ENCODE peak calls at places on chromosome 5, in four cellular contexts. One of them, this sample, is unnamed. For H3K4me1, the result is how much of the 10 kb centered on the place peaks cover.

GRCh38 chr5:138975098-138975847 is 100.1 kb upstream of the LRRTM2 start:
- DNase-seq in lung: peak
- DNase-seq in left ventricle myocardium inferior: peak
- DNase-seq in endothelial cell of umbilical vein: peak
- DNase-seq in this sample: peak

GRCh38 chr5:145825751-145826180 is 9.4 kb downstream of the PRELID2 start:
- DNase-seq in lung: no peak
- DNase-seq in left ventricle myocardium inferior: no peak
- DNase-seq in endothelial cell of umbilical vein: peak
- DNase-seq in this sample: no peak

GRCh38 chr5:175654807-175655206 is 3.1 kb upstream of the HRH2 start:
- DNase-seq in lung: no peak
- DNase-seq in left ventricle myocardium inferior: no peak
- DNase-seq in endothelial cell of umbilical vein: no peak
- DNase-seq in this sample: no peak

GRCh38 chr5:134840811-134841210 is 5.0 kb upstream of the C5orf24 start:
- DNase-seq in lung: no peak
- DNase-seq in left ventricle myocardium inferior: no peak
- DNase-seq in endothelial cell of umbilical vein: no peak
- DNase-seq in this sample: no peak

GRCh38 chr5:149108651-149109280 is 32.5 kb upstream of the ABLIM3 start:
- DNase-seq in lung: no peak
- DNase-seq in left ventricle myocardium inferior: no peak
- DNase-seq in endothelial cell of umbilical vein: no peak
- DNase-seq in this sample: no peak

GRCh38 chr5:59034498-59035186 is 451.8 kb downstream of the RAB3C start:
- DNase-seq in lung: no peak
- DNase-seq in left ventricle myocardium inferior: no peak
- DNase-seq in endothelial cell of umbilical vein: peak
- DNase-seq in this sample: no peak

GRCh38 chr5:10563940-10564837 is at the start of gene ANKRD33B:
- DNase-seq in lung: peak
- DNase-seq in left ventricle myocardium inferior: peak
- DNase-seq in endothelial cell of umbilical vein: peak
- DNase-seq in this sample: peak

GRCh38 chr5:137310051-137310730 is 188.9 kb downstream of the SPOCK1 start:
- DNase-seq in lung: no peak
- DNase-seq in left ventricle myocardium inferior: no peak
- DNase-seq in endothelial cell of umbilical vein: peak
- DNase-seq in this sample: no peak

GRCh38 chr5:146731909-146732659 is 146.5 kb downstream of the PPP2R2B start:
- DNase-seq in lung: no peak
- DNase-seq in left ventricle myocardium inferior: no peak
- DNase-seq in endothelial cell of umbilical vein: peak
- DNase-seq in this sample: no peak

GRCh38 chr5:138180183-138180782 is 1.4 kb downstream of the KIF20A start:
- DNase-seq in lung: no peak
- DNase-seq in left ventricle myocardium inferior: no peak
- DNase-seq in endothelial cell of umbilical vein: peak
- DNase-seq in this sample: no peak

GRCh38 chr5:159341914-159342313 is 11.6 kb upstream of the IL12B start:
- DNase-seq in lung: peak
- DNase-seq in left ventricle myocardium inferior: peak
- DNase-seq in endothelial cell of umbilical vein: no peak
- DNase-seq in this sample: peak

GRCh38 chr5:58207076-58207475 is 252.8 kb downstream of the PLK2 start:
- DNase-seq in lung: no peak
- DNase-seq in left ventricle myocardium inferior: no peak
- DNase-seq in endothelial cell of umbilical vein: no peak
- DNase-seq in this sample: no peak

GRCh38 chr5:148740966-148741742 is 85.3 kb upstream of the ADRB2 start:
- DNase-seq in lung: no peak
- DNase-seq in left ventricle myocardium inferior: no peak
- DNase-seq in endothelial cell of umbilical vein: peak
- DNase-seq in this sample: no peak

GRCh38 chr5:42360061-42360460 is 63.2 kb upstream of the GHR start:
- DNase-seq in lung: no peak
- DNase-seq in left ventricle myocardium inferior: no peak
- DNase-seq in endothelial cell of umbilical vein: peak
- DNase-seq in this sample: no peak

GRCh38 chr5:151678713-151679112 is 8.0 kb downstream of the SPARC start:
- DNase-seq in lung: no peak
- DNase-seq in left ventricle myocardium inferior: no peak
- DNase-seq in endothelial cell of umbilical vein: no peak
- DNase-seq in this sample: no peak
- H3K4me1 ChIP-seq in lung: under half
- H3K4me1 ChIP-seq in left ventricle myocardium inferior: half or more
- H3K4me1 ChIP-seq in endothelial cell of umbilical vein: half or more
- H3K4me1 ChIP-seq in this sample: half or more

DNA sequence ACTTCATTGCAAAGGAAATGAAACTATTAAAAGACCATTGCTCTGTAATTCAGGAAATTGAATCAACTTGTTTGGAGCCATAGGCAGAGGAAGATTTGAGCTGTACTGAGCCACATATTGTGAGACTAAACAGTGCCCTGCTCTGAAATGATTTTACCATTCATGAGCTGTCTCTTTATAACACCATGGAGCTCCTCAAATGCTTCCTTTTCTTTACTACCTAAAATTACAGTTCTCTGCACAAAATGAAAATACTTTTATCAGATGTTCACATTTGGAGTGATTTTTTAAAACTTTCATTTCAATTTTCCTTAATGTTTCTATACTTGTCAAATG is 97.9 kb downstream of the NLN start:
- DNase-seq in lung: no peak
- DNase-seq in left ventricle myocardium inferior: no peak
- DNase-seq in endothelial cell of umbilical vein: peak
- DNase-seq in this sample: no peak
- H3K4me3 ChIP-seq in lung: no peak
- H3K4me3 ChIP-seq in left ventricle myocardium inferior: no peak
- H3K4me3 ChIP-seq in endothelial cell of umbilical vein: no peak
- H3K4me3 ChIP-seq in this sample: no peak

DNA sequence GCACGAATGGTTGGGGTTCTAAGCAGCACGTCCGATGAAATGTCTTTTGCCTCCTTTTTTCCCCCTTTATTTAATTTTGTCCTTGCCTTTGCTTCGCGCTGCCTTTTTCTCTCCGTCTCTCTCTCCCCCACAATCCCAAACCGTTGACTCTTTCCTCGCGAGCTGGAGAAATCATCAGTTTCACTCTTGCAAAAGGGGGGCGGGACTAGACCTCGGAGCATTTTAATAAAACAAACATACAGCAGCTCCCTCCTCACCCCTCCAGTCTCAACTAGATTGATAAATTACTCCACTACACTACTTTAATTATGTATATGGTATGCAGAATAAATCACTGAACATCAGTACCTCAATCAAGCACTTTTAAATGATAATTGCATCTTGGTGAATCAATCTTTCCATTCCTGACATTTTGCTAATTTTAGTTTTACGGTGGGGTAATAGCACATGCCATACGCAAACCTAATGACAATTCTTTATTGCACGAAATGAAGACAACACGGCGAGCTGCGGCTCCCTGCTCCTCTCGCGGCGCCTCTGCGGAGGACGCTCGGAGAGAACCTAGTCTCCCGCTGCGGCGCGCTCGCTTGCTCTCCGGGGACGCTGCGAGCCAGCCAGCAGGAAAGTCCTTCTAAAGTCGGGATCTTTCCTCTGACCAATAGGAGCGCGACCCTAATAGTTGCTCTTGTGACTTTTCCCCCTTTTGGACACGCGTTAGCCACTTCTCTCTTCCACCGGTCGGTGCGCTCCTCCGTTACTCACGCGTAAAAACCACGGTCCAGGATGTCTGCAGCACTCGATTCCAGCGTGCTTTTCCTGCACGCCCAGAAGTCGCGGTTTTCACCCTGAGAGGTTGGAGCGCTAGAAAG is 816 bp upstream of the MEF2C start:
- DNase-seq in lung: peak
- DNase-seq in left ventricle myocardium inferior: peak
- DNase-seq in endothelial cell of umbilical vein: peak
- DNase-seq in this sample: peak
- H3K4me1 ChIP-seq in lung: under half
- H3K4me1 ChIP-seq in left ventricle myocardium inferior: half or more
- H3K4me1 ChIP-seq in endothelial cell of umbilical vein: under half
- H3K4me1 ChIP-seq in this sample: under half

DNA sequence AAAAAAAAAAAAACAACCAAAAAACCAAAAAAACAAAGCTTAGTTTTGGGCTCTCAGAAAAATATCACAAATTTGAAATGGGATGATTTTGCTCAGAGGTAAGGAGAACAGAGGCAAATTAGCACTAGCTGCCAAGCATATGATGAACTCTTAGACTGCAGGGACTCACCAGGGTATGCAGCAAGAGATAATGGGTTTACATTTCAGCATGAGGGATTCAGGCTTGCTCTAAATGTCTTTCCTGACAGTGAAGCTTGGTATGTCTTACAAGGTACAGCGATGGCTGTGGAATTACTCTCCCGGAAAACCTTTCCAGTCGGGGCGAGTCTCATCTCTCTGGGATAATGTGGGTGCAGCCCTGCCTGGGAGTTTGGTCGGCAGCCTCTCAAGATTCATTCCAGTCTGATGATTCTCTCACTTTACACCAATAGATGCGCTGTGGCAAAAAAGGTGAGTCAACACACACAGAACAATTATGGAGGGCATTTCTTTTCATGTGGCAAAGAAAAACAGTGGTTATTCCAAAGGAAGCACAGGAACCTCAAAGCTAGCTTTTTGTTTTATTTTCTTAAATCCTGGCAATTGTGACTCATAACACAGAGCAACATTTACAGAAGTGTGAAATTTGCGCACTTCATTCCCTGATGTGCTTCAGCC is 190.2 kb downstream of the DCP2 start:
- DNase-seq in lung: no peak
- DNase-seq in left ventricle myocardium inferior: no peak
- DNase-seq in endothelial cell of umbilical vein: peak
- DNase-seq in this sample: no peak
- H3K4me3 ChIP-seq in lung: no peak
- H3K4me3 ChIP-seq in left ventricle myocardium inferior: no peak
- H3K4me3 ChIP-seq in endothelial cell of umbilical vein: no peak
- H3K4me3 ChIP-seq in this sample: no peak

GRCh38 chr5:124628251-124628650 is 118.2 kb downstream of the ZNF608 start:
- DNase-seq in lung: no peak
- DNase-seq in left ventricle myocardium inferior: no peak
- DNase-seq in endothelial cell of umbilical vein: no peak
- DNase-seq in this sample: no peak

GRCh38 chr5:124633209-124633608 is 113.2 kb downstream of the ZNF608 start:
- DNase-seq in lung: no peak
- DNase-seq in left ventricle myocardium inferior: no peak
- DNase-seq in endothelial cell of umbilical vein: no peak
- DNase-seq in this sample: no peak

GRCh38 chr5:124631874-124632550 is 114.4 kb downstream of the ZNF608 start:
- DNase-seq in lung: no peak
- DNase-seq in left ventricle myocardium inferior: no peak
- DNase-seq in endothelial cell of umbilical vein: no peak
- DNase-seq in this sample: no peak

GRCh38 chr5:124628721-124629596 is 117.5 kb downstream of the ZNF608 start:
- DNase-seq in lung: no peak
- DNase-seq in left ventricle myocardium inferior: no peak
- DNase-seq in endothelial cell of umbilical vein: no peak
- DNase-seq in this sample: peak

GRCh38 chr5:124630767-124631704 is 115.4 kb downstream of the ZNF608 start:
- DNase-seq in lung: no peak
- DNase-seq in left ventricle myocardium inferior: no peak
- DNase-seq in endothelial cell of umbilical vein: no peak
- DNase-seq in this sample: no peak
- H3K4me1 ChIP-seq in lung: under half
- H3K4me1 ChIP-seq in left ventricle myocardium inferior: under half
- H3K4me1 ChIP-seq in endothelial cell of umbilical vein: under half
- H3K4me1 ChIP-seq in this sample: under half

DNA sequence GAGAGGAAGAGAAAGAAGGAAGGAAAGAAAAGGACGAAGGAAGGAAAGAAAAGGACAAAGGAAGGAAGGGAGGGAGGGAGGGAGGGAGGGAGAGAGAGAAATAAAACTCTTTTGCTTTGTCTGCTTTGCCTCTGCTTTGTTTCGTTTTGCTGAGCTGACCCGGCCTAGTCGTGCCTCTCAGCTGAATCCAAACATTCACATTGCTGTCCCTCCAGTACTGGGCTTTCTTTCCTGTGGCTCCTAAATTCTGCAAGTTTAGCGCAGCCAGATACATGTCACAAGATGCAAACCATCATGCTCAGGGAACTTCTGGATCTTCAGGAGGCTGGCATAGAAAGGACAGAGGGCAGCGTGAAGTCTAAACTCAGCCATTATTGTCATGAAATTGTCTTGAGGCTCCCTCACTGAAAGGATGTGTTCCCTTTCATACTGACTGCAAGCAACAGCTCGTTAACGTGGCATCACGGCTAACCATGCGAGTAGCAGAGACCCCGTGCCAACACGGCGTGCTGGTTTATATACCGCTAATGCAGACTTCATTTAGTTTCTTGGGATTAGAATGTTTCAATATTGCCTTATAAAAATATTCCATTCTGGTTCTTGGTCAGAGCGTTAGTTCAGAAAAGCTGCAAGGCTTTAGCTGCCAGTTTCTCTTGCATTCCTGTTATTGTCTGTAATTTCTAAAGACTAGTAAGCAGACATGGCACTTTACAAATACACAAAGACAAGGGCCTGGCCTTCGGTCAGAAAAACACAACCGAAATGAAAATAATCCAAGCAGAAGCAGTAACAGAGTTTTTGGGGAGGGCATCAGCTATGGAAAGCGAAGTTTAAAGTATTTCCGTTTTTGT is 94.2 kb downstream of the TMEM174 start:
- DNase-seq in lung: no peak
- DNase-seq in left ventricle myocardium inferior: no peak
- DNase-seq in endothelial cell of umbilical vein: no peak
- DNase-seq in this sample: no peak
- H3K4me3 ChIP-seq in lung: no peak
- H3K4me3 ChIP-seq in left ventricle myocardium inferior: no peak
- H3K4me3 ChIP-seq in endothelial cell of umbilical vein: no peak
- H3K4me3 ChIP-seq in this sample: no peak

GRCh38 chr5:178209334-178210072 is 5.2 kb downstream of the HNRNPAB start:
- DNase-seq in lung: no peak
- DNase-seq in left ventricle myocardium inferior: no peak
- DNase-seq in endothelial cell of umbilical vein: no peak
- DNase-seq in this sample: no peak
- H3K4me1 ChIP-seq in lung: under half
- H3K4me1 ChIP-seq in left ventricle myocardium inferior: under half
- H3K4me1 ChIP-seq in endothelial cell of umbilical vein: under half
- H3K4me1 ChIP-seq in this sample: under half

GRCh38 chr5:166430491-166431319 is 1860.7 kb upstream of the WWC1 start:
- DNase-seq in lung: no peak
- DNase-seq in left ventricle myocardium inferior: no peak
- DNase-seq in endothelial cell of umbilical vein: no peak
- DNase-seq in this sample: no peak

GRCh38 chr5:166428264-166428663 is 1863.2 kb upstream of the WWC1 start:
- DNase-seq in lung: no peak
- DNase-seq in left ventricle myocardium inferior: no peak
- DNase-seq in endothelial cell of umbilical vein: no peak
- DNase-seq in this sample: no peak

GRCh38 chr5:166427211-166427610 is 1864.2 kb upstream of the WWC1 start:
- DNase-seq in lung: no peak
- DNase-seq in left ventricle myocardium inferior: no peak
- DNase-seq in endothelial cell of umbilical vein: no peak
- DNase-seq in this sample: no peak
- H3K4me3 ChIP-seq in lung: no peak
- H3K4me3 ChIP-seq in left ventricle myocardium inferior: no peak
- H3K4me3 ChIP-seq in endothelial cell of umbilical vein: no peak
- H3K4me3 ChIP-seq in this sample: no peak